ENCODE peak calls at places on chromosomes 6 and 20, in six cellular contexts. U, W, K, F, L and S are unnamed samples.

GRCh38 chr6:32148722-32149576 is 2.8 kb downstream of the PRRT1 start:
- DNase-seq in F (no peak), K (peak; percentile 69), L (no peak), U (peak; percentile 77), W (peak; percentile 58), S (no peak)

GRCh38 chr20:47228654-47229053 is 127.8 kb downstream of the ZMYND8 start:
- DNase-seq in F (no peak), W (no peak), L (no peak), K (no peak), U (no peak), S (no peak)

GRCh38 chr6:81938014-81938761 is 185.7 kb upstream of the TENT5A start:
- DNase-seq in K (no peak), U (no peak), L (peak; percentile 99), F (no peak), W (no peak), S (no peak)

GRCh38 chr6:31666337-31666960 is 569 bp downstream of the CSNK2B start:
- DNase-seq in K (no peak), F (no peak), L (peak; percentile 33), U (no peak), W (no peak), S (no peak)

GRCh38 chr20:46151936-46152335 is 33.8 kb downstream of the CD40 start:
- DNase-seq in L (no peak), F (peak; percentile 53), W (no peak), U (peak; percentile 29), K (peak; percentile 48), S (peak; percentile 56)

GRCh38 chr6:67634199-67634598 is 1000.9 kb upstream of the ADGRB3 start:
- DNase-seq in U (no peak), L (no peak), K (no peak), W (no peak), F (no peak), S (no peak)

GRCh38 chr20:33654680-33655161 is 7.4 kb upstream of the C20orf144 start:
- DNase-seq in W (no peak), U (no peak), K (no peak), F (no peak), L (no peak), S (no peak)

GRCh38 chr20:41696428-41696827 is 78.3 kb upstream of the CHD6 start:
- DNase-seq in K (no peak), W (no peak), U (no peak), F (no peak), L (peak; percentile 18), S (no peak)

GRCh38 chr20:47156431-47156841 is 200.1 kb downstream of the ZMYND8 start:
- DNase-seq in W (no peak), K (no peak), L (no peak), U (no peak), F (no peak), S (no peak)

GRCh38 chr6:43873806-43874714 is 104.0 kb downstream of the VEGFA start:
- DNase-seq in F (peak; percentile 41), U (no peak), W (no peak), L (no peak), K (no peak), S (no peak)

GRCh38 chr20:18676366-18676765 is 88.5 kb downstream of the DTD1 start:
- DNase-seq in L (no peak), W (no peak), F (no peak), U (no peak), K (no peak), S (no peak)

GRCh38 chr6:68716605-68717004 is 81.5 kb downstream of the ADGRB3 start:
- DNase-seq in L (no peak), W (no peak), U (no peak), F (no peak), K (no peak), S (no peak)

GRCh38 chr6:33324139-33324538 is 6.6 kb upstream of the ZBTB22 start:
- DNase-seq in U (no peak), K (no peak), L (no peak), F (no peak), W (no peak), S (no peak)

GRCh38 chr6:11354019-11354418 is 121.6 kb upstream of the NEDD9 start:
- DNase-seq in K (peak; percentile 11), L (peak; percentile 92), U (peak; percentile 83), F (no peak), W (peak; percentile 77), S (peak; percentile 32)

GRCh38 chr20:41645372-41645771 is 27.2 kb upstream of the CHD6 start:
- DNase-seq in K (no peak), W (no peak), L (peak; percentile 6), F (no peak), U (no peak), S (no peak)

GRCh38 chr20:35292504-35293285 is 470 bp upstream of the FAM83C start:
- DNase-seq in K (no peak), F (no peak), W (no peak), L (no peak), U (no peak), S (no peak)

GRCh38 chr6:42199106-42199981 is 4.6 kb upstream of the GUCA1B start:
- DNase-seq in L (peak; percentile 95), F (no peak), U (no peak), W (no peak), K (no peak), S (no peak)

GRCh38 chr20:60206259-60206658 is 248.0 kb downstream of the CDH26 start:
- DNase-seq in L (peak; percentile 79), F (peak; percentile 41), K (peak; percentile 45), U (no peak), W (no peak), S (no peak)